ENCODE peak calls at places on chromosome 22, in four cellular contexts. E is pancreas, H is hypothalamus, W is NCI-H1694 treated with DMSO at 0.1 percent for 48 hours. D is an unnamed sample.

GRCh38 chr22:38781033-38781432 is 12.9 kb downstream of the DNAL4 start:
- DNase-seq in E (no peak), W (no peak), H (no peak), D (no peak)

GRCh38 chr22:37197451-37198289 is 9.6 kb upstream of the C1QTNF6 start:
- DNase-seq in E (peak; percentile 80), W (no peak), H (no peak), D (no peak)

GRCh38 chr22:22164541-22165272 is 79.9 kb upstream of the VPREB1 start:
- DNase-seq in H (no peak), E (no peak), W (peak; percentile 69), D (peak; percentile 82)

GRCh38 chr22:23583153-23583552 is 3.1 kb upstream of the IGLL1 start:
- DNase-seq in E (no peak), W (no peak), H (no peak), D (no peak)

GRCh38 chr22:35528967-35529366 is 11.7 kb upstream of the RASD2 start:
- DNase-seq in E (no peak), H (no peak), W (no peak), D (no peak)

GRCh38 chr22:20963201-20964052 is 3.6 kb upstream of the AIFM3 start:
- DNase-seq in H (no peak), W (no peak), E (no peak), D (no peak)

GRCh38 chr22:33922268-33922667 is 2.0 kb upstream of the LARGE1 start:
- DNase-seq in W (peak; percentile 14), E (no peak), H (peak; percentile 30), D (no peak)

GRCh38 chr22:26756675-26757293 is 99.4 kb downstream of the MIAT start:
- DNase-seq in E (peak; percentile 55), W (peak; percentile 4), H (peak; percentile 34), D (no peak)

GRCh38 chr22:23715811-23716355 is 25.1 kb downstream of the RGL4 start:
- DNase-seq in W (no peak), E (no peak), H (no peak), D (no peak)

GRCh38 chr22:31870890-31871289 is 73.4 kb upstream of the YWHAH start:
- DNase-seq in H (no peak), W (no peak), E (no peak), D (no peak)

GRCh38 chr22:49826603-49827306 is 918 bp downstream of the BRD1 start:
- DNase-seq in W (no peak), H (no peak), E (peak; percentile 73), D (no peak)

GRCh38 chr22:38163844-38164577 is 17.6 kb downstream of the PLA2G6 start:
- DNase-seq in H (no peak), E (no peak), W (no peak), D (no peak)

GRCh38 chr22:46436595-46437163 is 100.7 kb downstream of the CELSR1 start:
- DNase-seq in E (no peak), H (no peak), W (peak; percentile 15), D (no peak)

GRCh38 chr22:44196731-44197131 is 16.0 kb downstream of the PARVG start:
- DNase-seq in E (no peak), H (no peak), W (peak; percentile 12), D (no peak)

GRCh38 chr22:29313126-29314071 is 2.1 kb downstream of the RASL10A start:
- DNase-seq in W (no peak), E (no peak), H (no peak), D (no peak)

GRCh38 chr22:36569999-36570398 is 41.0 kb upstream of the EIF3D start:
- DNase-seq in E (no peak), H (no peak), W (no peak), D (peak; percentile 40)

GRCh38 chr22:25200967-25201366 is 1.3 kb downstream of the CRYBB3 start:
- DNase-seq in W (no peak), H (no peak), E (no peak), D (no peak)

GRCh38 chr22:28900379-28900778 is 17.0 kb downstream of the ZNRF3 start:
- DNase-seq in H (no peak), W (no peak), E (no peak), D (peak; percentile 39)

GRCh38 chr22:30127749-30128166 is 47.5 kb downstream of the HORMAD2 start:
- DNase-seq in H (no peak), E (no peak), W (no peak), D (no peak)

GRCh38 chr22:40183029-40183581 is 5.4 kb downstream of the TNRC6B start:
- DNase-seq in W (no peak), H (no peak), E (no peak), D (no peak)

GRCh38 chr22:36383110-36383581 is 4.6 kb downstream of the MYH9 start:
- DNase-seq in W (no peak), H (no peak), E (no peak), D (no peak)

GRCh38 chr22:34841321-34841901 is 224.5 kb upstream of the ISX start:
- DNase-seq in E (no peak), W (no peak), H (no peak), D (no peak)

GRCh38 chr22:43723816-43724215 is 88.3 kb downstream of the EFCAB6 start:
- DNase-seq in W (no peak), E (no peak), H (no peak), D (no peak)

GRCh38 chr22:41521166-41521565 is 23.1 kb downstream of the POLR3H start:
- DNase-seq in E (no peak), W (peak; percentile 83), H (no peak), D (peak; percentile 38)

GRCh38 chr22:32475428-32476010 is 908 bp downstream of the FBXO7 start:
- DNase-seq in H (peak; percentile 39), E (peak; percentile 22), W (peak; percentile 11), D (no peak)

D was measured in NCI-H524 treated with DMSO at 0.1 percent for 48 hours.